ENCODE peak calls at places on chromosomes 12 and 14, in five cellular contexts. X, N, T, L and Y are unnamed samples.

GRCh38 chr12:76506149-76506548 is 53.4 kb downstream of the OSBPL8 start:
- DNase-seq in X (no peak), N (no peak), T (no peak), L (no peak), Y (no peak)

GRCh38 chr12:2383276-2384028 is 330.7 kb downstream of the CACNA1C start:
- DNase-seq in X (no peak), N (peak; percentile 7), T (no peak), L (no peak), Y (no peak)

GRCh38 chr12:29103539-29103974 is 45.5 kb upstream of the FAR2 start:
- DNase-seq in X (no peak), N (no peak), T (peak; percentile 75), L (no peak), Y (no peak)

GRCh38 chr14:33682746-33683145 is 268.1 kb downstream of the EGLN3 start:
- DNase-seq in X (no peak), N (no peak), T (no peak), L (no peak), Y (no peak)

GRCh38 chr12:19605720-19606119 is 166.4 kb downstream of the AEBP2 start:
- DNase-seq in X (no peak), N (no peak), T (no peak), L (no peak), Y (no peak)

GRCh38 chr14:95314609-95315008 is 5.1 kb downstream of the CLMN start:
- DNase-seq in X (no peak), N (no peak), T (peak; percentile 45), L (no peak), Y (no peak)

GRCh38 chr12:62933871-62934798 is 815 bp downstream of the PPM1H start:
- DNase-seq in X (peak; percentile 51), N (no peak), T (no peak), L (peak; percentile 79), Y (no peak)

GRCh38 chr12:113130457-113131135 is 5.0 kb downstream of the RASAL1 start:
- DNase-seq in X (peak; percentile 41), N (peak; percentile 29), T (no peak), L (peak; percentile 78), Y (no peak)

GRCh38 chr12:47017901-47018479 is 61.4 kb upstream of the PCED1B start:
- DNase-seq in X (no peak), N (no peak), T (no peak), L (no peak), Y (no peak)

GRCh38 chr12:22687677-22688076 is 62.7 kb downstream of the ETNK1 start:
- DNase-seq in X (no peak), N (no peak), T (peak; percentile 57), L (no peak), Y (no peak)

DNA sequence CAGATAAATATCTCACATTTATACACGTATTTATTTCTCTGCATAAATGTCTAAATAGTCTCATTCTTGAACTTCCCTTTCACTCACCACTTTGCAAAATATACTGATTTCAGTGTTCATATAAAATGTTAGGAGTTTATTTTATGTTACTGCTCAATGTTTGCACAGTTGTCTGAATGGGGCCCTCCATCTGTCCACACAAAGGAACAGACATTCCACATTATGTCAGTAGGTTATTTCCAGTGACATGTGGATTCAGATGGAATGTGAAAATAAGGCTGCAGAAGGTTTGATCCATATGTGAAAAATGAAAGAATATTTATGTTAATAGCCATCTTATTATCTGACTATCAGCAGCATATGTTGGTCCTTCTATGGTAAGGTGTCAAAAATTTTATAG is 994.4 kb upstream of the SEL1L start:
- DNase-seq in X (no peak), N (no peak), T (no peak), L (no peak), Y (no peak)
- TF ChIP-seq SP1 in X (no peak), N (no peak), T (no peak), L (no peak), Y (no peak)

DNA sequence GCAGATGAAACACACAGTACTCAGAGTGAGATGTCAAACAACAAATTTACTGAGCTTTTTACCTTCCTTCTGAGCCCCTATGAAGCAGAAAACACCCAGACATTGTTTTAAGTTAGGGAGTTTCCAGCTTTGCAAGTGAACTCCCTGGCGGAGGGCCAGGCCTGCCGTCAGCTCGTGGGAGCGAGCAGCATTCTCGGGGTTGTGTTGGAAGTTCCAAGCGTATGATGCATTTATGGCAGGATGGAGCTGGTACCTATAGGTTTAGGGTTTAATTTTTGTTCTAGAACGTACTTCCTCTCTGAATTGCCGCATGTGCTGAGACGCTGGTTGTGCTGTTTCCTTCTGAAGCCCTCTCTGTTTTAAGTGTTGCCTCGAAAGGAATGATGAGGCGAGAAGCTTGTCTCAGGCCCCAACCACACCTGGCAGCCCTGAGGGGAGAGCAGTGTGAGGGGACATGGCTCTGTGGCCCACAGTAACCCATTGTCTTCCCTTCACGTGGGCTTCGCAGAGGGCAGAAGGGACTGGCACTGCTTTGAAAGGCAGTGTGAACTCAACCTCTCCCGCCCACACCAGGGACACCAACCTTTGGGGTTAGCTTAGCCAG is 76.6 kb downstream of the SSPN start:
- DNase-seq in X (no peak), N (no peak), T (peak; percentile 69), L (no peak), Y (no peak)
- TF ChIP-seq ZNF274 in X (no peak), N (no peak), T (no peak), L (no peak), Y (no peak)

GRCh38 chr12:51005671-51006070 is 20.5 kb downstream of the SLC11A2 start:
- DNase-seq in X (no peak), N (no peak), T (no peak), L (no peak), Y (no peak)
- TF ChIP-seq ATF3 in X (no peak), N (no peak), T (no peak), L (no peak), Y (no peak)

GRCh38 chr12:6161124-6161882 is 36.8 kb upstream of the VWF start:
- DNase-seq in X (no peak), N (no peak), T (no peak), L (no peak), Y (no peak)
- TF ChIP-seq SP1 in X (no peak), N (no peak), T (no peak), L (no peak), Y (no peak)

DNA sequence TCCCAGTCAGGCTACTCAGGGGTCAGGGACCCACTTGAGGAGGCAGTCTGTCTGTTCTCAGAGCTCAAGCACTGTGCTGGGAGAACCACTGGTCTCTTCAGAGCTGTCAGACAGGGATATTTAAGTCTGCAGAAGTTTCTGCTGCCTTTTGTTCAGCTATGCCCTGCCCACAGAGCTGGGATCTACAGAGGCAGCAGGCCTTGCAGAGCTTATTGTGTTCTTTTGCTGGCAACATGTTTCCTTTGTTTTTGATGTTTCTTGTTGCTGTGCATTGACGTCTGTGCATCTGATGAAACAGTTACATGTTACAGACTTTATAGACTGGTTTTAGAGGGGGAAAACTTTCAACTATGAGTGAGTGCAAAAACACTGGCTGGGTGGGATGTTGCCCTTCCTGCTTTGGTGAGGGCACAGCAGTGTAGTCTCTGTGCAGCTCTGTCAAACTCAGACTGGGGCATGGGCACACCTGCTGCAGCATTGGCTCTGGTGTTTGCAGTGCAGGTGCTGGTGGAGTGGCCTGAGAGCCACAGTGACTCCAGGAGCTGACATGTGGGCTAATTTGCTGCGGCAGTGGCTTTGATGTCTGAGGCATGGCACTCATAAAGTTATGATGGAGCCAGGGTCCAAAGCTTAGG is 26.8 kb downstream of the CLEC6A start:
- DNase-seq in X (no peak), N (no peak), T (no peak), L (no peak), Y (no peak)
- TF ChIP-seq ZNF274 in X (no peak), N (no peak), T (no peak), L (no peak), Y (no peak)